ENCODE peak calls at places on chromosomes 3 and 15, in ten cellular contexts. P is ovary, Q is cardiac fibroblast, X is psoas muscle, T is spleen, G is AG09309, S is endothelial cell of umbilical vein, F is lower lobe of right lung, Z is fibroblast of the aortic adventitia, R is astrocyte of the spinal cord. E is an unnamed sample.

GRCh38 chr3:150760431-150761200 is 2.4 kb downstream of the SIAH2 start:
- DNase-seq in P (no peak), Q (no peak), X (no peak), T (no peak), G (no peak), S (no peak), F (no peak), Z (no peak), R (no peak), E (peak; percentile 37)

GRCh38 chr3:24682141-24682547 is 187.5 kb upstream of the THRB start:
- DNase-seq in P (no peak), Q (peak; percentile 68), X (no peak), T (no peak), G (peak; percentile 84), S (no peak), F (no peak), Z (peak; percentile 57), R (peak; percentile 44), E (peak; percentile 89)

GRCh38 chr3:120145498-120146285 is 51.4 kb upstream of the GSK3B start:
- DNase-seq in P (no peak), Q (peak; percentile 34), X (no peak), T (no peak), G (peak; percentile 43), S (peak; percentile 30), F (no peak), Z (peak; percentile 76), R (peak; percentile 44), E (peak; percentile 89)

GRCh38 chr3:50272911-50273688 is 4.2 kb downstream of the SEMA3B start:
- DNase-seq in P (peak; percentile 88), Q (peak; percentile 76), X (peak; percentile 93), T (peak; percentile 97), G (no peak), S (peak; percentile 84), F (peak; percentile 92), Z (peak; percentile 65), R (peak; percentile 67), E (peak; percentile 67)

GRCh38 chr3:196159952-196160804 is 51.0 kb downstream of the ZDHHC19 start:
- DNase-seq in P (no peak), Q (peak; percentile 70), X (peak; percentile 48), T (peak; percentile 83), G (peak; percentile 58), S (peak; percentile 34), F (peak; percentile 78), Z (peak; percentile 88), R (peak; percentile 71), E (peak; percentile 65)

GRCh38 chr3:44079916-44080315 is 161.8 kb upstream of the TOPAZ1 start:
- DNase-seq in P (no peak), Q (no peak), X (no peak), T (no peak), G (no peak), S (no peak), F (no peak), Z (no peak), R (no peak), E (no peak)

GRCh38 chr3:129039271-129040038 is 21.1 kb upstream of the GP9 start:
- DNase-seq in P (no peak), Q (no peak), X (no peak), T (no peak), G (no peak), S (no peak), F (no peak), Z (no peak), R (no peak), E (no peak)

GRCh38 chr3:71050521-71051258 is 532.8 kb downstream of the FOXP1 start:
- DNase-seq in P (no peak), Q (peak; percentile 71), X (no peak), T (no peak), G (no peak), S (peak; percentile 91), F (no peak), Z (no peak), R (peak; percentile 87), E (peak; percentile 79)

GRCh38 chr3:52019352-52020080 is 23.8 kb upstream of the RPL29 start:
- DNase-seq in P (peak; percentile 56), Q (peak; percentile 35), X (peak; percentile 94), T (peak; percentile 74), G (no peak), S (no peak), F (no peak), Z (no peak), R (no peak), E (no peak)

GRCh38 chr3:135238201-135238600 is 443.1 kb downstream of the EPHB1 start:
- DNase-seq in P (no peak), Q (no peak), X (peak; percentile 43), T (no peak), G (no peak), S (no peak), F (no peak), Z (no peak), R (no peak), E (no peak)

GRCh38 chr3:137105277-137105977 is 147.6 kb downstream of the IL20RB start:
- DNase-seq in P (peak; percentile 36), Q (peak; percentile 76), X (no peak), T (no peak), G (peak; percentile 27), S (peak; percentile 74), F (no peak), Z (peak; percentile 76), R (peak; percentile 78), E (peak; percentile 70)

GRCh38 chr3:147120029-147120428 is 286.3 kb downstream of the ZIC4 start:
- DNase-seq in P (no peak), Q (peak; percentile 13), X (no peak), T (no peak), G (no peak), S (peak; percentile 29), F (no peak), Z (peak; percentile 59), R (peak; percentile 65), E (peak; percentile 21)
- TF ChIP-seq CTCF in P (no peak), Q (peak; percentile 51), X (peak; percentile 9), T (no peak), G (peak; percentile 53), S (no peak), F (peak; percentile 13), Z (peak; percentile 67), R (peak; percentile 62), E (peak; percentile 31)

DNA sequence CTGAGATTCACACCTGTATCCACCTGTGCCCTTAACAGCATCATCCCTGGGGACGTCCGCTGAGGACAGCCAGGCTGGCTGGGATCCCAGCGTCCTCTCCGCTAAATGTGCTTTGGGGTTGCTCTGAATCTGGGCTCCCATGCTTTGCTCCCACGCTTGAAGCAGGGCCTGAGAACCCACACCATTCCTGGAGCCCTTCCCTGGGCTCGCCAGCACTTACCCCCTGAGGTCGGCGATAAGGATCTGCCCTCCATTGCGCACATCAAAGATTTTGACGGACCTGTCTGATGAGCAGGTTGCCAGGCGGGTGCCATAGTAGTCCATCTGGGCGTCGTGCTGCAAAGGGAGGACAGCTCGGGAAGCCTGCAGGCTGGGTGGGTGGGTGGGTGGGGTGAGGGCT is 5.8 kb downstream of the SEC13 start:
- DNase-seq in P (no peak), Q (no peak), X (no peak), T (no peak), G (no peak), S (no peak), F (no peak), Z (no peak), R (no peak), E (no peak)
- H3K4me3 ChIP-seq in P (no peak overlapping the region), Q (no peak overlapping the region), X (no peak overlapping the region), T (no peak overlapping the region), G (no peak overlapping the region), S (no peak overlapping the region), F (no peak overlapping the region), Z (no peak overlapping the region), R (no peak overlapping the region), E (no peak overlapping the region)

GRCh38 chr15:69390575-69390974 is 23.6 kb upstream of the KIF23 start:
- DNase-seq in P (no peak), Q (peak; percentile 27), X (no peak), T (no peak), G (peak; percentile 44), S (no peak), F (no peak), Z (peak; percentile 55), R (peak; percentile 45), E (peak; percentile 39)

GRCh38 chr15:69388259-69388658 is 25.9 kb upstream of the KIF23 start:
- DNase-seq in P (no peak), Q (peak; percentile 21), X (no peak), T (no peak), G (no peak), S (no peak), F (no peak), Z (peak; percentile 50), R (no peak), E (peak; percentile 32)

GRCh38 chr15:69392352-69392751 is 21.8 kb upstream of the KIF23 start:
- DNase-seq in P (no peak), Q (no peak), X (no peak), T (no peak), G (no peak), S (no peak), F (no peak), Z (no peak), R (no peak), E (no peak)

GRCh38 chr15:69391046-69391757 is 22.9 kb upstream of the KIF23 start:
- DNase-seq in P (no peak), Q (no peak), X (no peak), T (no peak), G (no peak), S (no peak), F (no peak), Z (no peak), R (no peak), E (no peak)

DNA sequence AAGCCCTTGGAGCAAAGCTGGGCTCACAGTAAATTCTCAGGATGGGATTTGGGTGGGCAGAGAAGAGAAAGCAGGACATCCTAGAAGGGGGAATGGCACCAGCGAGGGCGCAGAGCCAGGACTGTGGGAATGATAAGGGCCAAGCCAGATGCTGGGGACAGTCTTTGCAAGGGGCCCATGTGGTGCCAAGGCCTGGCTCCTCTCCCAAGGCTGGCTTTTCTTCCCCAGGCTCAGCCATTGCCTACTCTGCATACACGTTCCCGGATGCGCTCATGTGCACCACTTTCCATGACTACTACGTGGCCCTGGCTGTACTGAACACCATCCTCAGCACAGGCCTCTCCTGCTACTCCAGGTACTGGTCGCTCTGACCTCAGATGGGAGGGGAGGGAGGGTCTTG is 24.7 kb upstream of the KIF23 start:
- DNase-seq in P (no peak), Q (no peak), X (no peak), T (no peak), G (no peak), S (no peak), F (no peak), Z (no peak), R (no peak), E (no peak)
- TF ChIP-seq CTCF in P (no peak), Q (no peak), X (no peak), T (no peak), G (no peak), S (no peak), F (no peak), Z (no peak), R (no peak), E (no peak)

GRCh38 chr3:16053794-16054193 is 120.7 kb upstream of the GALNT15 start:
- DNase-seq in P (no peak), Q (no peak), X (no peak), T (no peak), G (no peak), S (no peak), F (no peak), Z (peak; percentile 16), R (no peak), E (no peak)

GRCh38 chr3:16050641-16051467 is 123.6 kb upstream of the GALNT15 start:
- DNase-seq in P (no peak), Q (no peak), X (no peak), T (peak; percentile 76), G (no peak), S (peak; percentile 92), F (no peak), Z (no peak), R (no peak), E (no peak)

GRCh38 chr3:16052964-16053363 is 121.5 kb upstream of the GALNT15 start:
- DNase-seq in P (no peak), Q (no peak), X (no peak), T (no peak), G (no peak), S (no peak), F (no peak), Z (no peak), R (no peak), E (no peak)

GRCh38 chr3:16048435-16049318 is 125.8 kb upstream of the GALNT15 start:
- DNase-seq in P (peak; percentile 70), Q (peak; percentile 88), X (no peak), T (no peak), G (no peak), S (peak; percentile 75), F (no peak), Z (peak; percentile 88), R (peak; percentile 81), E (peak; percentile 86)
- H3K4me3 ChIP-seq in P (no peak overlapping the region), Q (no peak overlapping the region), X (peak overlapping the region; percentile 43), T (peak overlapping the region; percentile 33), G (no peak overlapping the region), S (no peak overlapping the region), F (no peak overlapping the region), Z (peak overlapping the region; percentile 0), R (no peak overlapping the region), E (no peak overlapping the region)